ENCODE peak calls at places on chromosomes 7 and 10, in six cellular contexts. U is IMR-90, M is neuronal stem cell, A is H1, V is mesenchymal stem cell, E is trophoblast cell. R is an unnamed sample.

GRCh38 chr7:2926898-2927405 is 82.8 kb upstream of the GNA12 start:
- DNase-seq in E (no peak), A (no peak), M (no peak), U (no peak), V (no peak), R (no peak)

GRCh38 chr7:5523052-5523711 is 99.5 kb upstream of the TNRC18 start:
- DNase-seq in A (peak), E (peak), M (no peak), V (peak), U (peak), R (peak)

GRCh38 chr7:116614509-116615285 is 57.3 kb upstream of the MET start:
- DNase-seq in A (no peak), E (peak), V (no peak), M (no peak), U (no peak), R (no peak)

GRCh38 chr10:34503704-34504103 is 311.4 kb downstream of the PARD3 start:
- DNase-seq in A (no peak), E (no peak), U (no peak), M (no peak), V (no peak), R (no peak)

GRCh38 chr7:130642383-130642782 is 26.2 kb downstream of the COPG2 start:
- DNase-seq in V (no peak), E (no peak), A (no peak), U (no peak), M (no peak), R (no peak)

GRCh38 chr10:62083868-62084267 is 182.4 kb downstream of the ARID5B start:
- DNase-seq in U (peak), V (peak), A (no peak), E (no peak), M (no peak), R (no peak)

GRCh38 chr7:30251708-30252329 is 32.6 kb upstream of the ZNRF2 start:
- DNase-seq in M (no peak), V (peak), U (no peak), A (no peak), E (no peak), R (no peak)

GRCh38 chr7:26723140-26723539 is 141.2 kb downstream of the SKAP2 start:
- DNase-seq in E (peak), M (peak), U (no peak), V (no peak), A (peak), R (no peak)

GRCh38 chr7:30799206-30799975 is 28.2 kb downstream of the MINDY4 start:
- DNase-seq in M (no peak), V (peak), A (peak), U (peak), E (peak), R (peak)

GRCh38 chr10:15461353-15462108 is 90.4 kb upstream of the FAM171A1 start:
- DNase-seq in E (peak), U (peak), V (peak), A (no peak), M (no peak), R (no peak)

GRCh38 chr10:46265981-46266505 is 20.8 kb upstream of the ANTXRL start:
- DNase-seq in V (no peak), M (no peak), A (peak), E (no peak), U (no peak), R (no peak)

GRCh38 chr10:15345450-15345849 is 25.6 kb downstream of the FAM171A1 start:
- DNase-seq in U (no peak), M (no peak), A (no peak), V (no peak), E (no peak), R (no peak)

GRCh38 chr7:86953653-86954336 is 105.7 kb downstream of the ELAPOR2 start:
- DNase-seq in M (no peak), A (no peak), U (no peak), V (no peak), E (no peak), R (no peak)

GRCh38 chr7:157881062-157881771 is 544.4 kb downstream of the DNAJB6 start:
- DNase-seq in U (no peak), M (no peak), E (no peak), A (no peak), V (no peak), R (peak)

GRCh38 chr10:68900427-68901105 is 549 bp upstream of the DDX50 start:
- DNase-seq in U (peak), A (peak), M (no peak), E (peak), V (peak), R (no peak)

GRCh38 chr10:82742478-82742877 is 867.5 kb downstream of the NRG3 start:
- DNase-seq in M (no peak), A (no peak), U (no peak), E (peak), V (peak), R (peak)

GRCh38 chr7:135801045-135801693 is 52.6 kb upstream of the FAM180A start:
- DNase-seq in A (peak), E (peak), V (peak), M (peak), U (peak), R (peak)

GRCh38 chr10:78339251-78339650 is 305.6 kb downstream of the RPS24 start:
- DNase-seq in E (no peak), A (peak), U (no peak), M (no peak), V (no peak), R (no peak)

GRCh38 chr7:122802211-122802833 is 83.9 kb downstream of the CADPS2 start:
- DNase-seq in U (no peak), E (peak), V (no peak), M (no peak), A (no peak), R (peak)

GRCh38 chr10:42177077-42177792 is 461.1 kb downstream of the ZNF33B start:
- DNase-seq in M (no peak), V (no peak), A (no peak), U (no peak), E (no peak), R (no peak)

GRCh38 chr7:68015565-68016532 is 1019.2 kb downstream of the TYW1 start:
- DNase-seq in U (no peak), V (no peak), E (no peak), M (no peak), A (no peak), R (no peak)

GRCh38 chr7:40899151-40899550 is 764.3 kb downstream of the SUGCT start:
- DNase-seq in A (no peak), V (no peak), U (no peak), M (no peak), E (peak), R (no peak)

GRCh38 chr7:102146122-102146521 is 140.5 kb upstream of the SH2B2 start:
- DNase-seq in U (no peak), E (no peak), V (no peak), A (no peak), M (no peak), R (no peak)

GRCh38 chr7:143367972-143368371 is 5.5 kb upstream of the FAM131B start:
- DNase-seq in U (no peak), A (no peak), M (no peak), E (no peak), V (no peak), R (no peak)

GRCh38 chr7:27164381-27165088 is 802 bp downstream of the HOXA9 start:
- DNase-seq in U (no peak), E (peak), M (no peak), A (no peak), V (peak), R (peak)

GRCh38 chr10:1169981-1170866 is 114.0 kb downstream of the WDR37 start:
- DNase-seq in A (no peak), V (no peak), M (no peak), E (no peak), U (no peak), R (no peak)

GRCh38 chr7:24972991-24973390 is 7.0 kb downstream of the OSBPL3 start:
- DNase-seq in U (peak), V (peak), E (peak), A (no peak), M (no peak), R (no peak)

GRCh38 chr10:33066558-33067236 is 108.7 kb upstream of the ITGB1 start:
- DNase-seq in V (peak), U (peak), E (peak), M (no peak), A (no peak), R (peak)

GRCh38 chr10:9056521-9056920 is 1002.0 kb downstream of the GATA3 start:
- DNase-seq in M (no peak), A (no peak), V (no peak), U (no peak), E (no peak), R (no peak)

GRCh38 chr7:7834761-7835160 is 116.4 kb upstream of the RPA3 start:
- DNase-seq in A (no peak), V (no peak), E (no peak), M (no peak), U (no peak), R (peak)

GRCh38 chr7:108135446-108136190 is 5.5 kb upstream of the LAMB4 start:
- DNase-seq in M (no peak), E (no peak), A (no peak), U (no peak), V (no peak), R (no peak)

GRCh38 chr7:6268909-6269306 is 3.5 kb downstream of the CYTH3 start:
- DNase-seq in M (no peak), V (no peak), E (peak), U (no peak), A (no peak), R (no peak)

GRCh38 chr10:76001461-76001860 is 570.0 kb downstream of the LRMDA start:
- DNase-seq in U (no peak), V (no peak), A (no peak), E (no peak), M (no peak), R (no peak)

GRCh38 chr10:27699778-27700177 is 45.8 kb downstream of the MKX start:
- DNase-seq in E (no peak), V (no peak), A (no peak), M (no peak), U (peak), R (no peak)

GRCh38 chr10:102101152-102101551 is 19.0 kb downstream of the LDB1 start:
- DNase-seq in U (no peak), E (peak), V (no peak), M (no peak), A (no peak), R (peak)

GRCh38 chr10:5948208-5948585 is 29.1 kb downstream of the IL15RA start:
- DNase-seq in U (no peak), E (no peak), M (no peak), A (no peak), V (no peak), R (no peak)

GRCh38 chr10:127228195-127228785 is 31.9 kb upstream of the INSYN2A start:
- DNase-seq in A (no peak), U (peak), V (no peak), E (no peak), M (no peak), R (peak)

DNA sequence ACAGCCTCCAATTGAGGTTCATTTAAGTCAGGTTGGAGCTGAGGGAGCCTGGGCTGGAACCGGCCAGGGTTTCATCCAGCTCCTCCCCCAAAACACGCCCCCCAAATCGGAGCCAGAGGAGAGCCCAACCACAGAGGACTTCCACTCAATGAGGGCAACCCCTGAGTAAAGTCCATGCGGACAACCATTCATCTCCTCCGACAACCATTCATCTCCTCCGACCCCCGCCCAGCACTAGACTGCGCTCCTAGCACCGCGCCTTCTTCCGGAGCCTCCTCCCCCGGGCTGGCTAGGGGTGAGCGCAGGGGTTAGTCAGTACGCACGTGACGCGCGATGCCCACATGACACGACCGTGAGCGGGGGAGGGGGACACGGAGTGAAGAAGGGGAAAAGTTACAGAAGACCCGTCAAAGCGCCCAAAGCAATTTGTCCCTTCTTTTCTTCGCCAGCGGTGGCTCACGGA is 1.4 kb downstream of the MAGI2 start:
- DNase-seq in V (peak), M (peak), U (peak), E (peak), A (peak), R (peak)
- H3K4me3 ChIP-seq in V (peak), M (peak), U (peak), E (peak), A (peak), R (peak)

DNA sequence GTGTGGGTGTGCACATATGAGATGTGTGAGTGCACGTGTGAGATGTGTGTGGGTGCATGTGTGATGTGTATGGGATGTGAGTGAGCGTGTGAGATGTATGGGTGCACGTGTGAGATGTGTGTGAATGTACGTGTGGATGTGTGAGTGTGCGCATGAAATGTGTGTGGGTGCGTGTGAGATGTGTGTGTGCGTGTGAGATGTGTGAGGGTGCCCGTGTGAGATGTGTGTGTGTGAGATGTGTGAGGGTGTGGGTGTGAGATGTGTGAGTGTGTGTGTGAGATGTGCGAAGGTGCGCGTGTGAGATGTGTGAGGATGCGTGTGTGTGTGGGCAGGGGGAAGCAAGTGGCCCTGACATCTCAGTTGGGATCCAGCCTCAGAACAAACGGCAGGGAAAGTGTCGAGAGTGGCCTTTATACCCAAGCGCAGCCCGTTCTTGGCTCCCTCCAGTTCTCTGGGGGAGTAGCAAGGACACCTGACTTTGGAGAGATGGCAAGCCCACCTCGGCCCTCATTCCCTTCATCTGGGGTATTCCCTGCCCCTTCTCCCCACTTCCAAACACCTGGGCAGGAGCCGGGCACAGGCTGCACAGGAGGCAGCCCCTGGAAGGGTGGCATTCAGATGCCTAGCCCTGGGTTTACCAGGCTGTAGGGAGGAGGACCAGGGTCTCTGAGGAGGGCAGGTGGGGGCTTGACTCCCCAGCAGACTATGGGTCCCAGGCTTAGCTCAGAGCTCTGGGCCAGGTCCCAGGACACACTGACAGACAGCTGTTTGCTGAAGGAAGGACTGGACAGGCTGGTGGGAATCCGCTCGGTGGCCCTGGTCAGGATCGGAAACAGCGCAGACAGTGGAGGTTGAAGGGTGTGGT is 31.6 kb downstream of the PPIF start:
- DNase-seq in U (no peak), V (no peak), A (no peak), M (no peak), E (no peak), R (no peak)
- H4K8ac ChIP-seq in U (no peak), V (peak), A (no peak), M (no peak), E (no peak), R (no peak)

GRCh38 chr10:129972145-129972965 is 8.3 kb upstream of the EBF3 start:
- DNase-seq in A (peak), E (no peak), V (no peak), U (no peak), M (peak), R (no peak)

GRCh38 chr10:129968937-129969527 is 5.0 kb upstream of the EBF3 start:
- DNase-seq in U (peak), M (peak), E (no peak), V (peak), A (peak), R (peak)

GRCh38 chr10:129971381-129972144 is 7.5 kb upstream of the EBF3 start:
- DNase-seq in V (peak), M (peak), U (peak), A (peak), E (peak), R (peak)

GRCh38 chr10:129969528-129970264 is 5.6 kb upstream of the EBF3 start:
- DNase-seq in E (no peak), V (no peak), A (no peak), U (no peak), M (peak), R (no peak)

DNA sequence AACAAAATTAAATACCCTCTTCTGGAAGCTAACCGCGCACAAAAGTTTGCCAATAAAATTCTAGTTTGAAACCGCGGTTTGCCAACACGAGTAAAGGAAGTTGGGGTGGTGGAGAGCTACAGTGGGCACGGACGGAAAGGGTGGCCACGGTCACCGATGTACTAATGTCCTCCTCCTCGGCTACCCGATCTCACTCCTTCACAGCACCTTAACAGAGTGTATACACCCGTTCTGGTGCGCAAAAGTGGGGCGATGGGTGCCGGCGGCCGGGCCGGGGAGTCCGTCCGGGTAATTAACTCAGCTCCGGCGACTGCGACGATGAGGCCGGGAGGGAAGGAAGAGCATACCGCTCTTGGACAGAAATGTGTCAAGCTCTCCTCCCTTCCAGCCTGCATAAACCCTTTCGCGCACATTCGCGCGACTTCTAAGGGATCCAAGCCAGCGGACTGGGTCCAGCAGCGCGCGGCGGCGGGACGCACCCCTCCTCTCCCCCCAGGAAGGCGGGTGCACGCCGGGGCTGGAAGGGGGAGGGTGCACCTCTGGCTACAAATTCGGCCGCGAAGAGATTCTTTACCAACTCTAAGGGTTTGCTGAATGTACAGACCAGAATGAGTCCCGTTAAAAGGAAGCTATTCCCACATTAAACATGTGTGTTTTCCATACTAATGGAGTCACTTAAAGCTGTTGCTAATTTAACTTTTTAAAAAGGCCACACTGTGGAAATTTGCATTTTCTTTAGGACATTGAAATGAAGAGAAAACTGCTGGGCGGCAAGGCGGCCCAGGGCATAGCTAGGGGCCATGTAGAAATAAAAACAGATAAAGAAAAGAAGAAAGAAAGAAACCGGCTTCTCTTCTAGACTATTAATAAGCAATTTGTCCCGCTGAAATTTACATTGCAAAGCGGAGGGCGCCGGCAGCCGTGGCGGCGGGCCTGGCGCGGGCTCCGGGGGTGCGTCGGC is 6.6 kb upstream of the EBF3 start:
- DNase-seq in M (peak), A (no peak), V (no peak), U (no peak), E (no peak), R (no peak)
- H3K4me3 ChIP-seq in M (no peak), A (no peak), V (peak), U (no peak), E (peak), R (no peak)

DNA sequence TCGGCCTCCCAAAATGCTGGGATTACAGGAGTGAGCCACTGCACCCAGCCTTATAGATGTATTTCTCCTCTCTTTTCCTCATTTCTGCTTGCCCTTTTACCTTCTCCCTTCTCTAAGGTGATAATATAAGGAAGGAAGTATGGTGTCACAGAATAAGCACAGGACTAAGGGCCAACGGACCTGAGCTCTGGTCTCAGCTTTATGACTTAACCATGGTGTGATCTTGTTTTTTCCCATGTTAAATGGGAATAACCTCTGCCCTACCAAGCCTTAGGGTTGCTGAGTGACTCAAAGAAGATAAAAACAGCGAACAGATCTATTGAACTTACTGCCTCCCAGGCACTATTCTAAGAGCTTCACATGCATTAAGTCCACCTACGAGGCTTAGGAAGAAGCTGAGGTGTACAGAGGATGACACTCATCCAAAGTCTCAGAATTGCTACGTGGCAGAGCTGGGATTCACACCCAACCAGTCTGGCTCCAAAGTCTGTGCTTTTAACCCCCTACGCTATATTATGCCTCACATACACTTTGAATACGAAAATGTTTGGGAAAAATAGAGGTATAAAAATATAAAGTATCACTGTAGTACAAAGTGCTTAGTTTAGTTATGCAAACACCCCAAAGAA is 5.6 kb downstream of the UROS start:
- DNase-seq in M (no peak), A (no peak), U (no peak), E (no peak), V (no peak), R (no peak)
- H4K8ac ChIP-seq in M (no peak), A (no peak), U (no peak), E (no peak), V (no peak), R (no peak)

GRCh38 chr7:106167439-106168136 is 55.5 kb upstream of the SYPL1 start:
- DNase-seq in A (no peak), M (no peak), E (no peak), U (no peak), V (no peak), R (no peak)
- H3K4me3 ChIP-seq in A (no peak), M (no peak), E (no peak), U (no peak), V (no peak), R (no peak)

GRCh38 chr10:72107325-72108003 is 19.1 kb upstream of the SPOCK2 start:
- DNase-seq in M (no peak), A (no peak), U (no peak), V (no peak), E (peak), R (peak)

GRCh38 chr10:72109619-72110215 is 21.4 kb upstream of the SPOCK2 start:
- DNase-seq in V (no peak), M (no peak), U (no peak), E (peak), A (no peak), R (no peak)

GRCh38 chr10:72106896-72107295 is 18.5 kb upstream of the SPOCK2 start:
- DNase-seq in M (no peak), E (no peak), V (no peak), A (no peak), U (no peak), R (no peak)

GRCh38 chr10:72110677-72111401 is 22.5 kb upstream of the SPOCK2 start:
- DNase-seq in E (no peak), A (no peak), V (no peak), M (no peak), U (no peak), R (no peak)

GRCh38 chr10:72108811-72109618 is 20.7 kb upstream of the SPOCK2 start:
- DNase-seq in V (no peak), A (no peak), E (peak), U (peak), M (no peak), R (peak)
- H4K8ac ChIP-seq in V (no peak), A (no peak), E (no peak), U (no peak), M (no peak), R (no peak)

R was measured in mesendoderm.